ENCODE peak calls at places on chromosomes 11 and 22, in four cellular contexts. M is AG09319, K is lung microvascular endothelial cell, U is ovary. R is an unnamed sample.

GRCh38 chr11:77590194-77590591 is 440 bp downstream of the AQP11 start:
- DNase-seq in U (peak; percentile 68), M (no peak), K (no peak), R (no peak)

GRCh38 chr22:41327124-41327523 is 25.8 kb downstream of the ZC3H7B start:
- DNase-seq in M (no peak), U (no peak), K (peak; percentile 52), R (no peak)

GRCh38 chr11:61075891-61076290 is 26.4 kb upstream of the CD5 start:
- DNase-seq in K (no peak), M (no peak), U (peak; percentile 54), R (no peak)

GRCh38 chr11:114034956-114035355 is 24.6 kb upstream of the ZBTB16 start:
- DNase-seq in M (no peak), U (no peak), K (no peak), R (no peak)

GRCh38 chr11:122102426-122102825 is 13.6 kb downstream of the BLID start:
- DNase-seq in K (no peak), M (no peak), U (no peak), R (no peak)

GRCh38 chr11:126477526-126478275 is 122.2 kb downstream of the ST3GAL4 start:
- DNase-seq in M (no peak), K (no peak), U (no peak), R (no peak)

GRCh38 chr11:90241414-90241813 is 18.6 kb upstream of the CHORDC1 start:
- DNase-seq in K (no peak), M (no peak), U (no peak), R (no peak)

GRCh38 chr11:28836285-28837081 is 728.3 kb downstream of the METTL15 start:
- DNase-seq in K (peak; percentile 28), M (no peak), U (no peak), R (no peak)

GRCh38 chr22:49935561-49935960 is 17.1 kb downstream of the CRELD2 start:
- DNase-seq in K (peak; percentile 78), M (no peak), U (no peak), R (no peak)

GRCh38 chr11:69138265-69138664 is 17.5 kb upstream of the SMIM38 start:
- DNase-seq in M (no peak), U (no peak), K (no peak), R (no peak)

GRCh38 chr11:102448869-102449224 is 3.7 kb downstream of the TMEM123 start:
- DNase-seq in K (peak; percentile 40), U (no peak), M (no peak), R (no peak)

GRCh38 chr11:18011633-18012313 is 1.1 kb downstream of the SERGEF start:
- DNase-seq in K (peak; percentile 10), U (no peak), M (no peak), R (no peak)

GRCh38 chr11:102155676-102156075 is 45.4 kb downstream of the YAP1 start:
- DNase-seq in U (no peak), M (no peak), K (no peak), R (no peak)

GRCh38 chr22:21700822-21701221 is 34.8 kb downstream of the YPEL1 start:
- DNase-seq in M (no peak), K (no peak), U (no peak), R (no peak)

GRCh38 chr11:75245356-75246005 is 4.9 kb downstream of the TPBGL start:
- DNase-seq in M (no peak), U (no peak), K (no peak), R (no peak)

GRCh38 chr11:34250732-34251639 is 106.8 kb downstream of the ABTB2 start:
- DNase-seq in U (no peak), M (no peak), K (peak; percentile 1), R (peak; percentile 91)

GRCh38 chr11:68099474-68100405 is 21.4 kb downstream of the CHKA start:
- DNase-seq in M (no peak), U (peak; percentile 81), K (peak; percentile 95), R (peak; percentile 80)

GRCh38 chr11:64186205-64187165 is 514 bp downstream of the STIP1 start:
- DNase-seq in U (no peak), M (no peak), K (peak; percentile 34), R (peak; percentile 37)

GRCh38 chr11:61378713-61379313 is 13.6 kb upstream of the TMEM216 start:
- DNase-seq in M (peak; percentile 93), K (no peak), U (peak; percentile 69), R (no peak)

GRCh38 chr22:22940961-22941605 is 53.5 kb downstream of the IGLL5 start:
- DNase-seq in U (peak; percentile 3), K (no peak), M (no peak), R (peak; percentile 41)

GRCh38 chr22:31350410-31350863 is 4.3 kb upstream of the PATZ1 start:
- DNase-seq in M (no peak), U (no peak), K (peak; percentile 80), R (peak; percentile 27)

GRCh38 chr11:77195071-77195705 is 67.1 kb downstream of the MYO7A start:
- DNase-seq in U (no peak), K (no peak), M (no peak), R (no peak)

GRCh38 chr11:76850815-76851214 is 9.9 kb upstream of the ACER3 start:
- DNase-seq in M (no peak), K (no peak), U (peak; percentile 11), R (no peak)

GRCh38 chr11:85953491-85954143 is 98.4 kb downstream of the CCDC83 start:
- DNase-seq in M (no peak), K (no peak), U (peak; percentile 55), R (no peak)

GRCh38 chr22:17997456-17997855 is 26.9 kb downstream of the MICAL3 start:
- DNase-seq in M (no peak), K (no peak), U (no peak), R (no peak)

GRCh38 chr11:128687321-128687720 is 6.6 kb upstream of the FLI1 start:
- DNase-seq in M (no peak), K (no peak), U (no peak), R (no peak)

GRCh38 chr11:79437274-79437980 is 3.4 kb downstream of the TENM4 start:
- DNase-seq in K (peak; percentile 12), U (peak; percentile 84), M (no peak), R (no peak)

GRCh38 chr11:72685560-72686480 is 11.6 kb upstream of the PDE2A start:
- DNase-seq in M (no peak), K (no peak), U (peak; percentile 46), R (no peak)

GRCh38 chr22:43220625-43221380 is 33.9 kb upstream of the TTLL12 start:
- DNase-seq in K (no peak), M (no peak), U (no peak), R (no peak)

GRCh38 chr11:122334546-122335375 is 218.7 kb upstream of the BLID start:
- DNase-seq in M (no peak), K (no peak), U (no peak), R (no peak)

R was measured in NAMALWA.